ENCODE peak calls at places on chromosomes 11 and 22, in four cellular contexts. Y is astrocyte, S is tibial artery, H is fibroblast of lung. J is an unnamed sample.
A peak's percentile ranks its signal among the peaks of the same experiment; 100 is the strongest.

GRCh38 chr11:62858201-62858600 is 18.8 kb upstream of the WDR74 start:
- DNase-seq in Y (no peak), S (no peak), H (no peak), J (no peak)

GRCh38 chr11:65573391-65574146 is 1.2 kb downstream of the FAM89B start:
- DNase-seq in Y (no peak), S (no peak), H (no peak), J (no peak)

GRCh38 chr11:69372589-69373250 is 78.8 kb downstream of the MYEOV start:
- DNase-seq in Y (no peak), S (peak; percentile 48), H (no peak), J (no peak)

GRCh38 chr11:129042503-129042902 is 99.8 kb upstream of the TP53AIP1 start:
- DNase-seq in Y (no peak), S (no peak), H (no peak), J (no peak)

GRCh38 chr22:26672590-26673468 is 15.4 kb downstream of the MIAT start:
- DNase-seq in Y (peak; percentile 94), S (peak; percentile 96), H (peak; percentile 97), J (peak; percentile 96)

GRCh38 chr11:75169101-75169885 is 18.4 kb downstream of the SLCO2B1 start:
- DNase-seq in Y (no peak), S (no peak), H (no peak), J (no peak)

GRCh38 chr22:42902875-42903510 is 45.9 kb upstream of the ARFGAP3 start:
- DNase-seq in Y (no peak), S (no peak), H (no peak), J (peak; percentile 31)

GRCh38 chr11:119721129-119722120 is 7.6 kb downstream of the NECTIN1 start:
- DNase-seq in Y (no peak), S (no peak), H (peak; percentile 39), J (peak; percentile 36)

GRCh38 chr22:33512961-33513360 is 407.3 kb downstream of the LARGE1 start:
- DNase-seq in Y (peak; percentile 75), S (no peak), H (peak; percentile 78), J (peak; percentile 44)

GRCh38 chr11:24820541-24820940 is 323.7 kb downstream of the LUZP2 start:
- DNase-seq in Y (no peak), S (no peak), H (no peak), J (no peak)

GRCh38 chr22:40534379-40535188 is 101.9 kb downstream of the MRTFA start:
- DNase-seq in Y (peak; percentile 67), S (no peak), H (peak; percentile 77), J (peak; percentile 57)

GRCh38 chr22:36467042-36467810 is 14.2 kb downstream of the TXN2 start:
- DNase-seq in Y (peak; percentile 91), S (peak; percentile 75), H (peak; percentile 94), J (peak; percentile 81)